ENCODE peak calls at places on chromosomes 12 and 14, in nine cellular contexts. L is ACHN; U is heart right ventricle; I is RPMI7951; B is HFFc6; E is left cardiac atrium; F is cardiac septum; Q is naive thymus-derived CD8-positive, alpha-beta T cell; P is effector memory CD4-positive, alpha-beta T cell. W is an unnamed sample.

GRCh38 chr12:288687-289086 is 26.1 kb upstream of the SLC6A13 start:
- DNase-seq in U (no peak), I (peak), P (no peak), L (peak), E (peak), F (no peak), B (no peak), Q (no peak), W (no peak)

GRCh38 chr14:36661506-36662257 is at the start of gene PAX9:
- DNase-seq in U (no peak), Q (no peak), F (no peak), B (peak), L (peak), I (peak), E (peak), P (no peak), W (peak)

GRCh38 chr14:95482967-95483842 is 33.2 kb downstream of the SYNE3 start:
- DNase-seq in Q (no peak), I (peak), L (peak), P (no peak), U (peak), F (peak), E (peak), B (peak), W (no peak)

GRCh38 chr12:42094277-42094676 is 50.4 kb downstream of the GXYLT1 start:
- DNase-seq in Q (no peak), E (no peak), I (peak), F (no peak), L (peak), U (no peak), P (no peak), B (peak), W (no peak)

GRCh38 chr14:54348001-54348611 is 48.7 kb upstream of the CDKN3 start:
- DNase-seq in U (no peak), Q (no peak), L (peak), P (no peak), I (peak), F (no peak), E (no peak), B (peak), W (peak)

GRCh38 chr14:20327005-20327869 is 5.8 kb downstream of the CCNB1IP1 start:
- DNase-seq in I (peak), Q (peak), B (peak), L (peak), F (no peak), U (no peak), E (no peak), P (no peak), W (peak)

GRCh38 chr14:85002846-85003245 is 527.1 kb upstream of the FLRT2 start:
- DNase-seq in P (no peak), L (no peak), B (no peak), I (no peak), Q (no peak), F (no peak), U (no peak), E (no peak), W (no peak)

GRCh38 chr14:68663385-68664076 is 129.3 kb downstream of the ZFP36L1 start:
- DNase-seq in I (peak), P (no peak), Q (no peak), U (no peak), E (no peak), L (no peak), F (no peak), B (peak), W (no peak)

GRCh38 chr12:106309671-106310313 is 7.3 kb downstream of the TCP11L2 start:
- DNase-seq in F (no peak), E (no peak), U (no peak), B (peak), Q (no peak), P (no peak), I (peak), L (peak), W (no peak)

GRCh38 chr14:104171029-104171697 is 32.8 kb downstream of the KIF26A start:
- DNase-seq in E (no peak), P (no peak), F (no peak), L (no peak), B (no peak), U (no peak), I (no peak), Q (no peak), W (no peak)

GRCh38 chr14:105412768-105413541 is 6.7 kb upstream of the MTA1 start:
- DNase-seq in I (no peak), L (no peak), Q (no peak), P (no peak), F (no peak), E (no peak), U (no peak), B (no peak), W (no peak)

GRCh38 chr12:49651855-49652254 is 28.5 kb downstream of the PRPF40B start:
- DNase-seq in Q (no peak), F (no peak), I (no peak), U (no peak), B (no peak), P (no peak), L (no peak), E (no peak), W (no peak)

GRCh38 chr12:123075591-123076171 is 75.2 kb downstream of the PITPNM2 start:
- DNase-seq in L (no peak), P (peak), U (no peak), I (no peak), F (no peak), B (peak), E (no peak), Q (peak), W (no peak)

GRCh38 chr12:80135624-80136023 is 36.3 kb downstream of the OTOGL start:
- DNase-seq in B (no peak), E (no peak), F (no peak), I (no peak), L (no peak), P (no peak), Q (no peak), U (no peak), W (no peak)

GRCh38 chr12:53825246-53826081 is 73.7 kb upstream of the CISTR start:
- DNase-seq in Q (no peak), L (no peak), I (peak), B (no peak), F (no peak), U (no peak), P (no peak), E (no peak), W (no peak)

GRCh38 chr14:45003924-45004323 is 41.9 kb downstream of the TOGARAM1 start:
- DNase-seq in U (no peak), Q (no peak), B (no peak), P (no peak), F (no peak), I (no peak), L (no peak), E (no peak), W (no peak)

GRCh38 chr12:113980537-113981337 is 14.6 kb upstream of the RBM19 start:
- DNase-seq in U (no peak), I (peak), E (peak), Q (no peak), L (peak), F (no peak), P (no peak), B (peak), W (peak)

GRCh38 chr14:103128631-103129300 is 5.5 kb downstream of the TNFAIP2 start:
- DNase-seq in B (no peak), I (no peak), U (no peak), E (no peak), Q (no peak), L (no peak), P (no peak), F (no peak), W (no peak)

GRCh38 chr14:49550284-49551184 is 35.6 kb downstream of the RPS29 start:
- DNase-seq in E (no peak), I (peak), P (no peak), B (peak), F (no peak), U (no peak), L (peak), Q (no peak), W (no peak)

GRCh38 chr12:80513211-80513610 is 69.2 kb downstream of the PTPRQ start:
- DNase-seq in E (no peak), B (no peak), F (no peak), I (peak), L (no peak), U (no peak), Q (no peak), P (no peak), W (no peak)

GRCh38 chr12:29782821-29783772 is 645 bp downstream of the TMTC1 start:
- DNase-seq in P (no peak), E (peak), F (peak), U (peak), Q (no peak), L (no peak), I (no peak), B (no peak), W (peak)

GRCh38 chr12:55925870-55926737 is 1.6 kb downstream of the PYM1 start:
- DNase-seq in B (no peak), I (no peak), E (no peak), F (no peak), U (no peak), P (no peak), L (peak), Q (no peak), W (no peak)

GRCh38 chr14:93946506-93947170 is 19.5 kb downstream of the FAM181A start:
- DNase-seq in I (no peak), F (no peak), E (no peak), L (no peak), Q (no peak), P (no peak), U (no peak), B (no peak), W (no peak)

GRCh38 chr12:64566122-64566521 is 44.2 kb upstream of the RASSF3 start:
- DNase-seq in Q (no peak), E (no peak), B (peak), L (no peak), U (no peak), F (no peak), P (no peak), I (no peak), W (no peak)

GRCh38 chr12:40312982-40313576 is 88.3 kb downstream of the LRRK2 start:
- DNase-seq in Q (no peak), U (no peak), L (peak), B (peak), P (no peak), F (no peak), I (peak), E (no peak), W (no peak)

GRCh38 chr12:80936353-80936641 is 1.4 kb downstream of the LIN7A start:
- DNase-seq in P (no peak), E (no peak), B (peak), Q (no peak), F (no peak), I (no peak), L (no peak), U (peak), W (no peak)

GRCh38 chr14:99538275-99538674 is 57.1 kb downstream of the CCNK start:
- DNase-seq in F (no peak), P (no peak), U (no peak), B (no peak), L (peak), Q (no peak), E (no peak), I (no peak), W (no peak)

GRCh38 chr12:109329710-109330109 is 18.0 kb upstream of the MYO1H start:
- DNase-seq in U (no peak), I (no peak), E (no peak), L (peak), B (no peak), P (no peak), Q (no peak), F (no peak), W (no peak)

GRCh38 chr12:3881208-3881980 is 8.2 kb upstream of the PARP11 start:
- DNase-seq in E (no peak), B (no peak), Q (no peak), I (no peak), F (no peak), P (no peak), L (no peak), U (no peak), W (no peak)

GRCh38 chr12:49491823-49492222 is 47.0 kb upstream of the KCNH3 start:
- DNase-seq in E (no peak), U (no peak), L (no peak), I (no peak), F (no peak), Q (no peak), B (no peak), P (no peak), W (no peak)

GRCh38 chr12:25051171-25051570 is 102.3 kb upstream of the BCAT1 start:
- DNase-seq in Q (peak), B (no peak), E (no peak), I (no peak), F (no peak), U (no peak), L (no peak), P (no peak), W (peak)

GRCh38 chr12:113463746-113464743 is 7.6 kb downstream of the LHX5 start:
- DNase-seq in Q (no peak), B (no peak), E (no peak), U (no peak), I (no peak), P (no peak), L (no peak), F (no peak), W (no peak)

GRCh38 chr12:61213646-61214045 is 1046.6 kb upstream of the USP15 start:
- DNase-seq in L (no peak), Q (no peak), B (no peak), U (no peak), F (no peak), E (no peak), P (no peak), I (no peak), W (no peak)

GRCh38 chr14:80364274-80364673 is 153.0 kb upstream of the DIO2 start:
- DNase-seq in F (no peak), B (peak), P (no peak), I (peak), E (no peak), L (peak), Q (no peak), U (no peak), W (no peak)

GRCh38 chr12:104467346-104467837 is 10.6 kb downstream of the CHST11 start:
- DNase-seq in E (no peak), F (no peak), B (no peak), P (no peak), L (no peak), U (no peak), Q (no peak), I (no peak), W (no peak)